ENCODE peak calls at places on chromosomes 16 and 17, in five cellular contexts. K is HCT116, C is HL-60, D is PC-3, G is nephron progenitor cell. E is an unnamed sample.

GRCh38 chr17:18860161-18860972 is 2.4 kb downstream of the PRPSAP2 start:
- DNase-seq in K (no peak), C (no peak), D (peak), G (no peak), E (no peak)

GRCh38 chr16:70460737-70461261 is 6.4 kb downstream of the FCSK start:
- DNase-seq in K (no peak), C (no peak), D (no peak), G (no peak), E (no peak)

GRCh38 chr16:11799017-11799381 is 1.9 kb upstream of the ZC3H7A start:
- DNase-seq in K (no peak), C (no peak), D (no peak), G (no peak), E (no peak)

GRCh38 chr17:45641541-45641940 is 142.6 kb upstream of the CRHR1 start:
- DNase-seq in K (no peak), C (no peak), D (no peak), G (no peak), E (no peak)

GRCh38 chr17:42655528-42655927 is 3.6 kb upstream of the TUBG2 start:
- DNase-seq in K (no peak), C (no peak), D (no peak), G (no peak), E (no peak)

GRCh38 chr17:69232650-69233049 is 4.0 kb upstream of the ABCA10 start:
- DNase-seq in K (no peak), C (no peak), D (no peak), G (no peak), E (no peak)

GRCh38 chr16:52496051-52496876 is 50.7 kb downstream of the TOX3 start:
- DNase-seq in K (no peak), C (no peak), D (no peak), G (no peak), E (no peak)

GRCh38 chr16:2952679-2953078 is 11.4 kb upstream of the KREMEN2 start:
- DNase-seq in K (no peak), C (no peak), D (peak), G (no peak), E (no peak)

GRCh38 chr17:82217530-82218204 is 5.0 kb upstream of the CCDC57 start:
- DNase-seq in K (no peak), C (peak), D (peak), G (no peak), E (peak)

GRCh38 chr17:47624727-47625068 is 25.0 kb upstream of the KPNB1 start:
- DNase-seq in K (no peak), C (no peak), D (no peak), G (no peak), E (no peak)

GRCh38 chr17:51165680-51166197 is 472 bp upstream of the NME2 start:
- DNase-seq in K (no peak), C (no peak), D (no peak), G (no peak), E (no peak)

GRCh38 chr17:34300652-34301390 is 15.3 kb downstream of the CCL11 start:
- DNase-seq in K (no peak), C (no peak), D (no peak), G (no peak), E (no peak)

GRCh38 chr17:72383053-72383847 is 262.4 kb downstream of the SOX9 start:
- DNase-seq in K (no peak), C (no peak), D (no peak), G (peak), E (no peak)

DNA sequence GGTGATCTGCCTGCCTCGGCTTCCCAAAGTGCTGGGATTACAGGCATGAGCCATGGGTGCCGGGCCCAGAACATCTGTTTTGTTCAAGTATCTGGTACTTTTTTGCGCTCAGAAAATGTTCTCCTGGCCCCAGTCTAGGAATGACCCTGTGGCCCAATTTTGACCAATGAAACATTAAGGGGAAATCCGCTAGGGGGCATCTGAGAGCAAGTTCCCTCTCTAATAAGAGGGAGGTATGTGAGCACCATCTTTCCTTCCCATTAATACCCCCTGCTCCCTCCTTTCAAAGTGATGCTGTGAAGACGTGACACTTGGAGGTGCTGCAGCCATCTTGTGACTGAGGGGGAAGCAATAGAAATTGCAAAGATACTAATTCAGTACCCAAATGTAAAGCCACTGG is 16.5 kb upstream of the CLEC3A start:
- DNase-seq in K (peak), C (no peak), D (no peak), G (no peak), E (no peak)
- TF ChIP-seq CTCF in K (peak), C (no peak), D (peak), G (no peak), E (no peak)

GRCh38 chr16:57775661-57776469 is 26.4 kb downstream of the KIFC3 start:
- DNase-seq in K (no peak), C (no peak), D (no peak), G (peak), E (no peak)
- TF ChIP-seq CTCF in K (peak), C (no peak), D (peak), G (peak), E (no peak)

GRCh38 chr16:35188288-35189155 is 1729.1 kb downstream of the TP53TG3F start:
- DNase-seq in K (no peak), C (no peak), D (no peak), G (no peak), E (no peak)
- TF ChIP-seq CTCF in K (peak), C (no peak), D (no peak), G (no peak), E (no peak)

GRCh38 chr16:50818380-50818779 is 76.5 kb downstream of the CYLD start:
- DNase-seq in K (no peak), C (no peak), D (no peak), G (no peak), E (no peak)

GRCh38 chr16:50820225-50820624 is 78.3 kb downstream of the CYLD start:
- DNase-seq in K (no peak), C (no peak), D (no peak), G (no peak), E (no peak)

GRCh38 chr16:50819706-50820105 is 77.8 kb downstream of the CYLD start:
- DNase-seq in K (no peak), C (no peak), D (no peak), G (no peak), E (no peak)

GRCh38 chr16:50822671-50823070 is 80.8 kb downstream of the CYLD start:
- DNase-seq in K (no peak), C (no peak), D (no peak), G (no peak), E (no peak)

GRCh38 chr16:50821586-50821985 is 79.7 kb downstream of the CYLD start:
- DNase-seq in K (peak), C (no peak), D (peak), G (no peak), E (no peak)
- TF ChIP-seq CTCF in K (peak), C (no peak), D (peak), G (no peak), E (no peak)